ENCODE peak calls at places on chromosomes 2 and 18, in nine cellular contexts. M is prostate gland, C is uterus, F is transverse colon, E is Peyer's patch, R is right lobe of liver, T is adrenal gland, S is tibial nerve, D is IMR-90. J is an unnamed sample.

GRCh38 chr2:205683991-205684390 is 1.7 kb downstream of the NRP2 start:
- DNase-seq in E (no peak), R (no peak), C (no peak), F (no peak), M (no peak), D (no peak), T (no peak), S (no peak), J (no peak)

GRCh38 chr2:47070920-47071824 is 83.9 kb downstream of the STPG4 start:
- DNase-seq in M (peak; percentile 27), E (no peak), R (peak; percentile 80), F (peak; percentile 77), T (peak; percentile 85), C (peak; percentile 82), D (peak; percentile 91), S (peak; percentile 84), J (peak; percentile 86)

GRCh38 chr2:165803123-165803760 is 9.2 kb upstream of the GALNT3 start:
- DNase-seq in C (no peak), M (peak; percentile 24), D (peak; percentile 80), R (no peak), S (no peak), F (peak; percentile 60), E (no peak), T (no peak), J (no peak)

GRCh38 chr2:207088276-207088675 is 77.5 kb downstream of the KLF7 start:
- DNase-seq in C (no peak), F (no peak), S (no peak), R (no peak), M (no peak), E (no peak), T (no peak), D (no peak), J (no peak)

GRCh38 chr2:64426191-64426952 is 27.6 kb upstream of the LGALSL start:
- DNase-seq in R (no peak), E (no peak), C (no peak), T (no peak), D (peak; percentile 16), S (no peak), F (no peak), M (no peak), J (no peak)

GRCh38 chr18:42413870-42414269 is 458.8 kb downstream of the PIK3C3 start:
- DNase-seq in T (no peak), E (no peak), C (no peak), M (no peak), R (no peak), S (no peak), F (no peak), D (no peak), J (no peak)

GRCh38 chr2:207823865-207824264 is 54.2 kb upstream of the FZD5 start:
- DNase-seq in F (no peak), M (no peak), E (no peak), R (no peak), S (no peak), D (no peak), C (no peak), T (no peak), J (no peak)

GRCh38 chr2:31945572-31945935 is 65.3 kb downstream of the MEMO1 start:
- DNase-seq in M (no peak), S (no peak), R (no peak), E (no peak), C (no peak), D (peak; percentile 5), F (no peak), T (peak; percentile 14), J (no peak)

GRCh38 chr2:46490521-46491141 is 11.3 kb downstream of the TMEM247 start:
- DNase-seq in E (no peak), S (peak; percentile 49), D (peak; percentile 26), T (peak; percentile 46), C (peak; percentile 65), F (peak; percentile 25), M (no peak), R (peak; percentile 39), J (peak; percentile 56)

GRCh38 chr2:219823566-219823965 is 196.1 kb downstream of the SLC4A3 start:
- DNase-seq in D (no peak), E (no peak), F (no peak), R (no peak), T (no peak), S (no peak), M (no peak), C (no peak), J (no peak)

GRCh38 chr2:75340560-75340959 is 141.2 kb upstream of the TACR1 start:
- DNase-seq in M (no peak), D (peak; percentile 42), R (no peak), C (no peak), F (no peak), S (no peak), T (no peak), E (no peak), J (no peak)

GRCh38 chr2:181143790-181144300 is 163.4 kb downstream of the UBE2E3 start:
- DNase-seq in S (no peak), R (no peak), F (no peak), C (no peak), E (no peak), T (no peak), M (no peak), D (no peak), J (no peak)

GRCh38 chr2:45684756-45685155 is 33.3 kb downstream of the PRKCE start:
- DNase-seq in T (no peak), D (no peak), F (no peak), M (no peak), C (no peak), E (no peak), S (no peak), R (no peak), J (no peak)

GRCh38 chr2:126482582-126483464 is 173.1 kb upstream of the GYPC start:
- DNase-seq in D (no peak), M (no peak), T (peak; percentile 3), E (no peak), R (peak; percentile 30), C (no peak), F (no peak), S (no peak), J (peak; percentile 11)

GRCh38 chr18:31977270-31977872 is 34.4 kb upstream of the TRAPPC8 start:
- DNase-seq in T (peak; percentile 43), C (peak; percentile 21), E (no peak), M (no peak), D (peak; percentile 54), S (no peak), F (peak; percentile 18), R (no peak), J (peak; percentile 43)

GRCh38 chr2:217789003-217789735 is 213.6 kb downstream of the TNS1 start:
- DNase-seq in M (peak; percentile 71), D (peak; percentile 64), C (peak; percentile 84), T (peak; percentile 91), F (peak; percentile 82), E (peak; percentile 80), S (peak; percentile 94), R (peak; percentile 69), J (peak; percentile 80)
- H3K27ac ChIP-seq in M (no peak overlapping the region), D (no peak overlapping the region), C (peak overlapping the region; percentile 16), T (no peak overlapping the region), F (peak overlapping the region; percentile 49), E (peak overlapping the region; percentile 15), S (peak overlapping the region; percentile 65), R (no peak overlapping the region), J (peak overlapping the region; percentile 69)

GRCh38 chr18:79706006-79706405 is 26.4 kb downstream of the CTDP1 start:
- DNase-seq in M (no peak), S (no peak), T (no peak), D (no peak), F (no peak), R (no peak), E (no peak), C (no peak), J (no peak)

GRCh38 chr18:79706658-79707057 is 27.1 kb downstream of the CTDP1 start:
- DNase-seq in C (no peak), D (no peak), E (no peak), M (no peak), F (no peak), S (no peak), T (no peak), R (no peak), J (no peak)

GRCh38 chr18:79707671-79708070 is 28.1 kb downstream of the CTDP1 start:
- DNase-seq in R (no peak), C (no peak), F (no peak), T (no peak), D (no peak), M (no peak), E (no peak), S (no peak), J (no peak)

GRCh38 chr18:79707239-79707638 is 27.6 kb downstream of the CTDP1 start:
- DNase-seq in F (no peak), M (no peak), R (no peak), E (no peak), T (no peak), S (no peak), C (no peak), D (no peak), J (no peak)

GRCh38 chr18:79708412-79708811 is 28.8 kb downstream of the CTDP1 start:
- DNase-seq in S (no peak), F (no peak), D (no peak), C (no peak), M (no peak), R (no peak), E (no peak), T (no peak), J (no peak)
- TF ChIP-seq POLR2A in S (no peak), F (no peak), D (no peak), C (no peak), M (no peak), R (no peak), E (no peak), T (no peak), J (no peak)

GRCh38 chr2:54497738-54498680 is 41.9 kb downstream of the SPTBN1 start:
- DNase-seq in D (peak; percentile 23), F (no peak), C (peak; percentile 42), S (no peak), R (no peak), T (peak; percentile 24), M (no peak), E (no peak), J (peak; percentile 47)

GRCh38 chr2:54499666-54500065 is 43.5 kb downstream of the SPTBN1 start:
- DNase-seq in M (no peak), R (no peak), D (peak; percentile 31), S (peak; percentile 79), T (no peak), E (no peak), C (peak; percentile 65), F (no peak), J (no peak)

GRCh38 chr2:54494087-54494486 is 38.0 kb downstream of the SPTBN1 start:
- DNase-seq in C (no peak), S (no peak), R (no peak), E (no peak), M (no peak), D (peak; percentile 16), T (no peak), F (no peak), J (no peak)

GRCh38 chr2:54500404-54501147 is 44.4 kb downstream of the SPTBN1 start:
- DNase-seq in F (no peak), E (no peak), D (no peak), T (no peak), M (no peak), R (no peak), C (no peak), S (no peak), J (no peak)

GRCh38 chr2:54496920-54497319 is 40.8 kb downstream of the SPTBN1 start:
- DNase-seq in T (no peak), R (no peak), F (no peak), D (no peak), C (no peak), E (no peak), M (no peak), S (no peak), J (no peak)
- H3K4me1 ChIP-seq in T (no peaks in the 10 kb centered on the region), R (no peaks in the 10 kb centered on the region), F (peaks cover 17% of the 10 kb centered on the region), D (peaks cover 3% of the 10 kb centered on the region), C (peaks cover 11% of the 10 kb centered on the region), E (no peaks in the 10 kb centered on the region), M (peaks cover 2% of the 10 kb centered on the region), S (peaks cover 4% of the 10 kb centered on the region), J (peaks cover 16% of the 10 kb centered on the region)

GRCh38 chr2:157459486-157459885 is 15.6 kb upstream of the CYTIP start:
- DNase-seq in R (no peak), D (no peak), S (no peak), C (no peak), F (no peak), M (no peak), T (no peak), E (no peak), J (no peak)
- H3K27ac ChIP-seq in R (no peak overlapping the region), D (no peak overlapping the region), S (no peak overlapping the region), C (no peak overlapping the region), F (no peak overlapping the region), M (no peak overlapping the region), T (no peak overlapping the region), E (no peak overlapping the region), J (peak overlapping the region; percentile 53)

J was measured in body of pancreas.